ENCODE peak calls at places on chromosomes 5 and 9, in four cellular contexts. F is HepG2, R is K562, I is A549. G is an unnamed sample.

GRCh38 chr5:44538831-44539539 is 149.8 kb upstream of the FGF10 start:
- DNase-seq in I (no peak), R (no peak), F (no peak), G (no peak)

GRCh38 chr5:86864022-86864421 is 246.3 kb downstream of the COX7C start:
- DNase-seq in F (no peak), R (no peak), I (no peak), G (no peak)

GRCh38 chr9:126397056-126397455 is 70.4 kb downstream of the MVB12B start:
- DNase-seq in F (no peak), I (peak), R (no peak), G (no peak)

GRCh38 chr5:79471556-79471955 is 42.4 kb downstream of the HOMER1 start:
- DNase-seq in F (no peak), R (no peak), I (no peak), G (no peak)

GRCh38 chr5:98050583-98050982 is 722.9 kb upstream of the RGMB start:
- DNase-seq in R (no peak), I (no peak), F (no peak), G (no peak)

GRCh38 chr9:37155601-37156000 is 35.2 kb downstream of the ZCCHC7 start:
- DNase-seq in R (no peak), I (no peak), F (no peak), G (no peak)

GRCh38 chr5:115961413-115962238 is 649 bp upstream of the LVRN start:
- DNase-seq in I (no peak), R (no peak), F (no peak), G (peak)

GRCh38 chr5:105101597-105101996 is 1539.0 kb upstream of the NUDT12 start:
- DNase-seq in F (no peak), R (no peak), I (no peak), G (no peak)

GRCh38 chr9:136386018-136386417 is 12.5 kb upstream of the CARD9 start:
- DNase-seq in R (no peak), F (no peak), I (no peak), G (no peak)

GRCh38 chr5:61162832-61163567 is 732 bp upstream of the SMIM15 start:
- DNase-seq in F (peak), I (peak), R (no peak), G (no peak)

GRCh38 chr5:170633235-170634041 is 129.6 kb downstream of the KCNIP1 start:
- DNase-seq in I (peak), R (peak), F (peak), G (peak)

GRCh38 chr9:89387970-89388867 is 69.9 kb downstream of the SECISBP2 start:
- DNase-seq in R (no peak), I (no peak), F (peak), G (no peak)

GRCh38 chr9:137453643-137454081 is 5.5 kb downstream of the NSMF start:
- DNase-seq in R (peak), I (peak), F (peak), G (peak)

GRCh38 chr9:76519027-76519835 is 60.2 kb downstream of the GCNT1 start:
- DNase-seq in R (no peak), F (no peak), I (no peak), G (no peak)

GRCh38 chr9:86978413-86978812 is 31.1 kb upstream of the GAS1 start:
- DNase-seq in F (no peak), I (no peak), R (no peak), G (no peak)

GRCh38 chr5:96733771-96734498 is 71.8 kb downstream of the CAST start:
- DNase-seq in R (peak), F (no peak), I (no peak), G (no peak)

GRCh38 chr5:58184910-58185309 is 275.0 kb downstream of the PLK2 start:
- DNase-seq in I (no peak), F (no peak), R (no peak), G (no peak)

GRCh38 chr9:118418887-118419620 is 714.9 kb downstream of the TLR4 start:
- DNase-seq in I (peak), R (no peak), F (no peak), G (no peak)

DNA sequence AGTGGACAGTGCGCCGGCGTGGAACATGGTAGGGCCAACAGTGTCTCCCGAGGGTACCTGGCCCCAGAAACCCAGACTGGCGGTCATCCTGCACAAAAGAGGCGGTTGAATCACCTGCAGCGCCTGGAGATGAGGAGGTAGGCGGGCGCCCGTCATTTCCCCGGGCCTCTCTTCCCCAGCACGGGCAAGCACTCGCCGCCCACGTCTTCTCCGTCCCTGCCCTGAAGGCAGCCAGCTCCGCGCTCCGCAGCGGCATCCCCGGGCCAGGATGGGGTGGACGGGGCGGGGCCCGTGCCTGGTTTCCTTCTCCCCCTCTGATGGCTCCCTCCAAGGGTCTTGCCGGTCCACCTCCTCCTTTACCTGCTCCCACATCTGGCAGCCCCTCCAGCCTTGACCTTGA is 27.1 kb upstream of the N4BP3 start:
- DNase-seq in I (no peak), R (peak), F (no peak), G (peak)
- TF ChIP-seq USF2 in I (no peak), R (no peak), F (no peak), G (no peak)

DNA sequence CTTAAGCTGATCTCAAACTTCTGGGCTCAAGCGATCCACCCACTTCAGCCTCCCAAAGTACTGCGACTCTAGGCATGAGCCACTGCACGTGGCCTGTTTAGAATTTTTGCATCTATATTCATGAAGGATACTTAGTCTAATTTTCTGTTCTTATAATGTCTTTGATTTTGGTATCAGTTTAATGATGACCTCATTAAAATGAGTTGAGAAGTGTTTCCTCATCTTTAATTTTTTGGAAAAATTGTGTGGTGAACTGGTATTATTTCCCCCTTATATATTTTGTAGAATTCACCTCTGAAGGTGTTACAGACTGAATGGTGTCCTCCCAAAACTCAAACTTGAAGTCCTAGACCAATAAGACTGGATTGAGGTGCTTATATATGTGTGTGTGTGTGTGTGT is 46.5 kb downstream of the ANKRD31 start:
- DNase-seq in R (no peak), F (no peak), I (no peak), G (no peak)
- TF ChIP-seq HMGXB4 in R (no peak), F (no peak), I (no peak), G (no peak)

DNA sequence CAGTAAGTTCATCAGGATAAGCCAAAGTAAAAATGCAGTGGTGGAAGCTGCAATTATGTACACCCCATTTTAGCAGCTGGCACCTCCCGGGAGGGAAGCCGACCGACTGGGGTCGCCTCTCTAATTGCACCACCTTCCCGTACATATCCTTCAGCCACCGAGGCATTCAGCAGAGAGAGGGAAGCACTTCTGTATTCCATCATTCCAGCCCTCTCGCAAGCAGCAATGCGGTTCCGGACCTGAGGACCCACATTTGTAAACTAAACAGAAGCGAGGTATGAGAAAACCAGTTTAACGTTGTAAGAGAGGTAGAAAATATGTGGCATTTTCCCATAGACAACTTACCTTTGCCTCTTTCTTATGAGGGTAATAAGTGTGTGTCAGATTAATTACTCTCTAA is 123.7 kb upstream of the RETREG1 start:
- DNase-seq in R (no peak), F (no peak), I (no peak), G (no peak)
- TF ChIP-seq USF2 in R (no peak), F (no peak), I (no peak), G (no peak)

GRCh38 chr5:62268239-62268638 is 37.8 kb upstream of the KIF2A start:
- DNase-seq in R (no peak), F (peak), I (peak), G (no peak)

GRCh38 chr5:62273691-62274090 is 32.3 kb upstream of the KIF2A start:
- DNase-seq in F (no peak), I (no peak), R (no peak), G (no peak)

GRCh38 chr5:62268792-62269191 is 37.2 kb upstream of the KIF2A start:
- DNase-seq in F (no peak), I (no peak), R (no peak), G (no peak)

GRCh38 chr5:62271370-62271769 is 34.6 kb upstream of the KIF2A start:
- DNase-seq in I (no peak), R (peak), F (no peak), G (no peak)

GRCh38 chr5:62271870-62272269 is 34.1 kb upstream of the KIF2A start:
- DNase-seq in F (no peak), I (no peak), R (peak), G (no peak)
- TF ChIP-seq HMGXB4 in F (no peak), I (no peak), R (no peak), G (no peak)

GRCh38 chr5:149550608-149551226 is 522 bp downstream of the CSNK1A1 start:
- DNase-seq in I (no peak), F (no peak), R (peak), G (no peak)

GRCh38 chr5:149552761-149553160 is 1.5 kb upstream of the CSNK1A1 start:
- DNase-seq in I (no peak), R (peak), F (no peak), G (no peak)

GRCh38 chr5:149550267-149550582 is 1.0 kb downstream of the CSNK1A1 start:
- DNase-seq in I (no peak), R (no peak), F (no peak), G (no peak)

GRCh38 chr5:149551227-149552037 is at the start of gene CSNK1A1:
- DNase-seq in I (peak), R (peak), F (peak), G (peak)

DNA sequence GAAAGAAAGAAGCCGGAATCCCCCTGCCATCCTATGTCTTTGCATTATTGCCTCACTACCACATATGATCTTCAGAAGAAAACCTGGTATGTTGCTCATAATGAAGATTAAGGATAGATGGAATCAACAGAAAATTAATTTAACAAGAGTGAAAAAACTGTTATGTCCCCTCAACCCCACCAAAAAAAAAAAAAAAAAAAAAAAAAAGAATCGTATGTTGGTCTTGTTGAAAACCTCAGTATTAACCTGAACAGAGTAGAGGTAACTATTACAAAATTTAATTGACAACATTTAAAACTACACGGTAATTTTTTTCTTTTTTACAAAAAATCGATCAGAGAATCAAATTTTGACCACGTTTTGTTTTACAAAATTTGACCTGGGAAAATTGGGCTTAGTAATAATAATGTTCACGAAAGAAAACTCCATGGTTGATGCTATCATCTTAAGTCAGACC is 827 bp upstream of the CSNK1A1 start:
- DNase-seq in I (no peak), F (no peak), R (no peak), G (no peak)
- TF ChIP-seq USF2 in I (no peak), F (no peak), R (no peak), G (no peak)

GRCh38 chr5:1118231-1118698 is 6.4 kb upstream of the SLC12A7 start:
- DNase-seq in R (no peak), I (no peak), F (no peak), G (no peak)

GRCh38 chr5:1119312-1119831 is 7.5 kb upstream of the SLC12A7 start:
- DNase-seq in R (no peak), I (no peak), F (peak), G (no peak)

GRCh38 chr5:1116977-1117376 is 5.1 kb upstream of the SLC12A7 start:
- DNase-seq in F (no peak), I (no peak), R (no peak), G (no peak)

GRCh38 chr5:1120236-1120999 is 8.6 kb upstream of the SLC12A7 start:
- DNase-seq in F (no peak), R (no peak), I (no peak), G (no peak)

DNA sequence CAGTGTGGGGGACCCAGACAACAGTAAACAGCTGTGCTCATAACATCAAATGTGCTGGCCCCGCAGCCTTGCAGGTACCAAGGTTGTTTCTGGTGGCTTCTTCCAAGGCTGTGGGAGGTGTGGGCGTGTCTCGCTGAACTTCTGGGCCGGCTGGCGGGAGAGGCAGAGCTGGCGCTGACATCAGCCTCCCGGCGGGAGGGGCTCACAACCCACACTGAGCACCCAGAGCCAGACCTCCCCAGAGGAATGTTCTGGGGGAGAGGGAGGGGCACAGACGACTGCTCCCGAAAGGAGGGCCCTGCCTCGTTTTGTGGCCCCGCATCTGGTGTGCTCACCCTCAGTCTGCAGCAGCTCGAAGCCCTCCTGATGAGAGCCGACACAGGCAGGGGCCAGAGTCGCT is 6.9 kb upstream of the SLC12A7 start:
- DNase-seq in I (no peak), F (no peak), R (peak), G (no peak)
- TF ChIP-seq HMGXB4 in I (no peak), F (no peak), R (no peak), G (no peak)

GRCh38 chr5:65125681-65126080 is 356.0 kb downstream of the ADAMTS6 start:
- DNase-seq in F (no peak), I (no peak), R (no peak), G (no peak)

GRCh38 chr5:65127181-65127901 is 354.4 kb downstream of the ADAMTS6 start:
- DNase-seq in R (no peak), F (no peak), I (no peak), G (no peak)

GRCh38 chr5:65128226-65128625 is 353.5 kb downstream of the ADAMTS6 start:
- DNase-seq in F (no peak), R (no peak), I (no peak), G (peak)

GRCh38 chr5:65126670-65127069 is 355.1 kb downstream of the ADAMTS6 start:
- DNase-seq in F (no peak), I (no peak), R (no peak), G (no peak)

GRCh38 chr5:65126192-65126591 is 355.5 kb downstream of the ADAMTS6 start:
- DNase-seq in R (no peak), F (no peak), I (no peak), G (no peak)
- TF ChIP-seq USF2 in R (no peak), F (no peak), I (no peak), G (no peak)

G was measured in WTC11.